ENCODE peak calls at places on chromosomes 12 and 14, in four cellular contexts. I, D, T and Q are unnamed samples.

GRCh38 chr14:77583657-77584056 is 32.8 kb downstream of the SPTLC2 start:
- DNase-seq in I (no peak), D (no peak), T (no peak), Q (no peak)

GRCh38 chr14:106308839-106309389 is 782.5 kb downstream of the TMEM121 start:
- DNase-seq in I (peak; percentile 65), D (peak; percentile 83), T (peak; percentile 35), Q (peak; percentile 64)

GRCh38 chr12:1205512-1206060 is 214.6 kb downstream of the ERC1 start:
- DNase-seq in I (no peak), D (no peak), T (no peak), Q (no peak)

GRCh38 chr14:54786191-54786755 is 116.4 kb downstream of the GCH1 start:
- DNase-seq in I (no peak), D (no peak), T (no peak), Q (no peak)

GRCh38 chr12:105107176-105107496 is 395 bp upstream of the WASHC4 start:
- DNase-seq in I (no peak), D (no peak), T (no peak), Q (peak; percentile 68)

GRCh38 chr12:131363841-131364425 is 347.0 kb upstream of the SFSWAP start:
- DNase-seq in I (peak; percentile 78), D (no peak), T (no peak), Q (no peak)

GRCh38 chr14:71711619-71712018 is 220.6 kb upstream of the RGS6 start:
- DNase-seq in I (no peak), D (no peak), T (no peak), Q (no peak)

GRCh38 chr14:88005050-88005481 is at the start of gene GPR65:
- DNase-seq in I (no peak), D (peak; percentile 69), T (no peak), Q (no peak)

GRCh38 chr12:132356686-132357622 is 27.6 kb upstream of the GALNT9 start:
- DNase-seq in I (peak; percentile 23), D (no peak), T (no peak), Q (no peak)

GRCh38 chr14:94373708-94374107 is 14.7 kb downstream of the SERPINA1 start:
- DNase-seq in I (no peak), D (no peak), T (no peak), Q (no peak)

GRCh38 chr12:100672075-100672592 is 98.7 kb downstream of the GAS2L3 start:
- DNase-seq in I (peak; percentile 55), D (no peak), T (peak; percentile 24), Q (peak; percentile 79)

GRCh38 chr14:74048291-74048690 is 29.1 kb downstream of the BBOF1 start:
- DNase-seq in I (peak; percentile 45), D (no peak), T (no peak), Q (peak; percentile 73)

GRCh38 chr14:37594238-37594915 is 672 bp downstream of the FOXA1 start:
- DNase-seq in I (peak; percentile 89), D (no peak), T (peak; percentile 99), Q (peak; percentile 89)
- TF ChIP-seq JUNB in I (no peak), D (no peak), T (no peak), Q (no peak)

DNA sequence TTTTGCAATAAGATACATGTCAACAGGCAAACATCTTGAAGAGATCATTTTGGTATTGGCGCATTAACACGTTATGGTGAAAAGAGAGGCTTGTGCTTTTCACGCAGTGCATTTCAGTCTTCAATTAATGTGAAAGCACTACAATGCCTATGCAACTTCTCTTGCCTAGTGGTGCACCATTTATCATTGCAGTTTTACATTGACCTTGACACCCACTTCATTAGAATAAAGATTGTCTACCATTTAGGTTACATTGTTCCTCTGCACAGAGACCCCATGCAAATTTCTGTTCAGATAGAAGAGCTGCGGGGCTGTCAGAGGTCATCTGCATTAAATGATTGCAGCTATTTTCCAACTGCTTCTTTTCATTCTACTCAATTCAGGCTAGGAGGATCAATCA is 212.2 kb upstream of the NPAS3 start:
- DNase-seq in I (no peak), D (no peak), T (no peak), Q (no peak)
- TF ChIP-seq JUNB in I (no peak), D (no peak), T (no peak), Q (no peak)

GRCh38 chr12:31655792-31656191 is 3.7 kb upstream of the ETFBKMT start:
- DNase-seq in I (no peak), D (no peak), T (no peak), Q (no peak)

GRCh38 chr12:31650927-31651326 is 8.6 kb upstream of the ETFBKMT start:
- DNase-seq in I (peak; percentile 34), D (no peak), T (no peak), Q (no peak)

GRCh38 chr12:31655208-31655607 is 4.3 kb upstream of the ETFBKMT start:
- DNase-seq in I (no peak), D (no peak), T (no peak), Q (no peak)

GRCh38 chr12:31647106-31647505 is 12.4 kb upstream of the ETFBKMT start:
- DNase-seq in I (no peak), D (no peak), T (no peak), Q (no peak)

DNA sequence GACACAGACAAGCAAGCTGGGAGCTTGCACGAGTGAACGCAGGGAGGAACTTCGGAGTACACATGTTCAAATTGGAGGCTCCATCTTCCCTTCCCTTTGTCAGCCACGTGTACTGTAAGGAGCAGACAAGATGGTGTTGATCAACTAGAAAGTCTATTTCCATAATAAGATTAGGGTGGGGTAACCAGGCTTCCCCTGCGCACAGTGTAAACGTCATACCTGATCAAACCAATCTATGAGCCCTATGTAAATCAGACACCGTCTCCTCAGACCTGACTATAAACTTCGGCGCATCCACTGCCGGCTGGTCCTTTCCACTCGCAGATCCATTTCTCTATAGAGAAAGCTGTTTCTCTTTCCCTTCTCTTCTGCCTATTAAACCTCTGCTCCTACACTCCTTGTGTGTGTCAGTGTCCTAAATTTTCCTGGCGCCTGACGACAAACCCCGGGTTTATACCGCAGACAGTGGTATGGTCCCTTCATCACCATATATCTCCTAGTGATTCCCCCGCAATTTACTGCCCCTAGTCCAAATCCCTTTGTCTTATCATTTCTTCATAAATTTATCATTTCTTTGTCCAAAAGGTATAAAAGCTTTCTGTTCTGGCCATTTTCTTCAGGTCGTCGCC is 7.5 kb upstream of the ETFBKMT start:
- DNase-seq in I (peak; percentile 60), D (no peak), T (no peak), Q (no peak)
- TF ChIP-seq JUNB in I (no peak), D (no peak), T (no peak), Q (no peak)

GRCh38 chr12:110047297-110047940 is 903 bp downstream of the C12orf76 start:
- DNase-seq in I (no peak), D (no peak), T (no peak), Q (no peak)

GRCh38 chr12:110048242-110049027 is at the start of gene C12orf76:
- DNase-seq in I (peak; percentile 98), D (peak; percentile 96), T (peak; percentile 93), Q (peak; percentile 97)

GRCh38 chr12:110046451-110047187 is 1.7 kb downstream of the C12orf76 start:
- DNase-seq in I (peak; percentile 13), D (no peak), T (peak; percentile 35), Q (no peak)

GRCh38 chr12:110050927-110051326 is 2.6 kb upstream of the C12orf76 start:
- DNase-seq in I (no peak), D (no peak), T (no peak), Q (no peak)
- TF ChIP-seq JUNB in I (no peak), D (no peak), T (no peak), Q (no peak)

GRCh38 chr12:43285248-43285647 is 266.8 kb downstream of the ADAMTS20 start:
- DNase-seq in I (no peak), D (no peak), T (no peak), Q (no peak)

GRCh38 chr12:43284441-43284840 is 267.6 kb downstream of the ADAMTS20 start:
- DNase-seq in I (no peak), D (no peak), T (no peak), Q (no peak)

GRCh38 chr12:43281563-43281962 is 270.4 kb downstream of the ADAMTS20 start:
- DNase-seq in I (no peak), D (no peak), T (no peak), Q (no peak)

GRCh38 chr12:43283206-43283605 is 268.8 kb downstream of the ADAMTS20 start:
- DNase-seq in I (no peak), D (no peak), T (no peak), Q (no peak)

GRCh38 chr12:43282106-43282505 is 269.9 kb downstream of the ADAMTS20 start:
- DNase-seq in I (no peak), D (no peak), T (no peak), Q (no peak)
- TF ChIP-seq JUNB in I (no peak), D (no peak), T (no peak), Q (no peak)

GRCh38 chr12:93135286-93136239 is 206.5 kb upstream of the EEA1 start:
- DNase-seq in I (no peak), D (no peak), T (peak; percentile 91), Q (no peak)
- TF ChIP-seq JUNB in I (no peak), D (peak; percentile 45), T (no peak), Q (no peak)

GRCh38 chr12:110741795-110742717 is 635 bp downstream of the PPP1CC start:
- DNase-seq in I (peak; percentile 69), D (no peak), T (no peak), Q (peak; percentile 40)
- TF ChIP-seq JUNB in I (no peak), D (no peak), T (no peak), Q (no peak)

DNA sequence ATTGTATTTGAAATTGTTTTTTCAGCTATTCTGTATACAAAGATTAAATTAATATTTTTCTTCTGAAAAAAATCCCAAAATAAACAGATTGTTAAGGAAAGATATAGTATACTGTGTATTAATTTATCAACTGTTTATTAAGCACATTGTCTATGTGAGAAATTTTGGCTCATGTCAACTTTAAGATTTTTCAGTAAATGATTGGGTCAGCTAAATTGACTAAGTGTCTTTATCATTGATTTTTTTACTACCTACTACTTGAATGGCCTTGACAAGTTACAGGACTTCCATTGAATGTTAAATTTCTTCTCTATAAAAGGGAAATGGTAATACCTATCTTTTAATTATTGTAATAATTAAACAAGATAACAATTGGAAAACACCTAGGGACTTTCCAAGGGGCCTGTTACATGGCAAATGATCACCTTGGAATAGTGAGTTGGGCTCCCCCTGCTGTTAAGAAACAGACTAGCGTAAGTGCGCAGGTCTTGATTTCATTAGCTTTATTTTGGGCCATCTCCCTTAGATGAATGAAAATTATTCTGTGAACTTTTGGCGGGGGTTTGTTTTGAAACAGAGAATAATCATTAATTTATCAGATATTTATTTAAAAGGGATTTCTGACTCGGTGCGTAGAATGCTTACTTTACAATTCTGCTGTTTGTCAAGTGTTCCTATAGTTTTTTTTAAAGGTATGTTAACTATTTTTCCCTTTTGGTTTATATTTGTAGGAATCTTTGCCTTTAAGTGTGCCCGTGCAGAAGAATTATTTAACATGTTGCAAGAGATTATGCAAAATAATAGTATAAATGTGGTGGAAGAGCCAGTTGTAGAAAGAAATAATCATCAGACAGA is 14.5 kb upstream of the CCT2 start:
- DNase-seq in I (peak; percentile 76), D (peak; percentile 15), T (peak; percentile 54), Q (peak; percentile 87)
- TF ChIP-seq JUNB in I (no peak), D (no peak), T (no peak), Q (no peak)